ENCODE peak calls at places on chromosomes 11 and 22, in nine cellular contexts. A is GM13977, Z is BJ, K is heart right ventricle, O is choroid plexus epithelial cell, L is endothelial cell of umbilical vein, S is activated B cell treated with CpG ODN at 0.5 μM for 24 hours, Q is H1, R is type B pancreatic cell. X is an unnamed sample.

GRCh38 chr11:90701040-90701439 is 478.2 kb upstream of the CHORDC1 start:
- DNase-seq in S (no peak), Q (no peak), K (no peak), O (peak; percentile 41), L (no peak), A (peak; percentile 3), R (no peak), Z (no peak), X (no peak)

GRCh38 chr11:26909429-26910009 is 84.4 kb upstream of the FIBIN start:
- DNase-seq in A (no peak), L (no peak), Q (no peak), K (no peak), R (no peak), O (no peak), Z (no peak), S (no peak), X (no peak)

GRCh38 chr22:20200411-20200810 is 49.6 kb upstream of the CCDC188 start:
- DNase-seq in Z (no peak), L (no peak), S (no peak), R (no peak), A (no peak), O (no peak), K (no peak), Q (no peak), X (no peak)

GRCh38 chr11:46273511-46274205 is 3.8 kb upstream of the CREB3L1 start:
- DNase-seq in K (no peak), Z (no peak), R (no peak), Q (no peak), O (peak; percentile 83), S (no peak), L (no peak), A (no peak), X (no peak)

GRCh38 chr22:25165785-25166184 is 33.9 kb upstream of the CRYBB3 start:
- DNase-seq in A (no peak), Z (no peak), O (no peak), Q (no peak), L (no peak), R (no peak), S (no peak), K (no peak), X (no peak)

GRCh38 chr11:8641332-8641731 is 41.1 kb downstream of the TRIM66 start:
- DNase-seq in S (no peak), O (no peak), K (no peak), Z (no peak), L (no peak), Q (no peak), R (no peak), A (no peak), X (no peak)

GRCh38 chr22:23820748-23821211 is 18.0 kb downstream of the DERL3 start:
- DNase-seq in L (no peak), K (no peak), Q (no peak), A (no peak), S (no peak), O (no peak), Z (no peak), R (no peak), X (no peak)

GRCh38 chr11:110000858-110001257 is 92.3 kb upstream of the ZC3H12C start:
- DNase-seq in K (no peak), Q (no peak), O (peak; percentile 23), Z (no peak), R (no peak), L (no peak), S (no peak), A (no peak), X (no peak)

GRCh38 chr11:31987118-31988005 is 103.5 kb upstream of the RCN1 start:
- DNase-seq in Z (no peak), A (no peak), Q (peak; percentile 80), R (no peak), L (no peak), S (no peak), O (no peak), K (no peak), X (no peak)

GRCh38 chr11:134557571-134558257 is 145.7 kb upstream of the B3GAT1 start:
- DNase-seq in K (no peak), L (no peak), A (no peak), S (no peak), O (no peak), R (peak; percentile 39), Z (no peak), Q (peak; percentile 32), X (no peak)

GRCh38 chr11:10908215-10908990 is 50.5 kb upstream of the ZBED5 start:
- DNase-seq in A (no peak), Q (no peak), S (no peak), K (no peak), Z (peak; percentile 86), R (no peak), L (no peak), O (peak; percentile 90), X (peak; percentile 55)

GRCh38 chr11:96827164-96827563 is 437.4 kb downstream of the JRKL start:
- DNase-seq in S (no peak), K (no peak), L (no peak), O (peak; percentile 11), R (no peak), Q (no peak), Z (no peak), A (no peak), X (no peak)

GRCh38 chr11:86519064-86519911 is 144.6 kb downstream of the CCDC81 start:
- DNase-seq in Z (peak; percentile 57), R (no peak), S (no peak), A (no peak), L (peak; percentile 91), Q (no peak), O (peak; percentile 92), K (no peak), X (no peak)

GRCh38 chr22:23402275-23403151 is 177.6 kb downstream of the IGLL1 start:
- DNase-seq in A (peak; percentile 87), R (peak; percentile 87), S (peak; percentile 55), O (peak; percentile 57), Q (peak; percentile 82), Z (no peak), K (peak; percentile 44), L (peak; percentile 39), X (peak; percentile 79)

DNA sequence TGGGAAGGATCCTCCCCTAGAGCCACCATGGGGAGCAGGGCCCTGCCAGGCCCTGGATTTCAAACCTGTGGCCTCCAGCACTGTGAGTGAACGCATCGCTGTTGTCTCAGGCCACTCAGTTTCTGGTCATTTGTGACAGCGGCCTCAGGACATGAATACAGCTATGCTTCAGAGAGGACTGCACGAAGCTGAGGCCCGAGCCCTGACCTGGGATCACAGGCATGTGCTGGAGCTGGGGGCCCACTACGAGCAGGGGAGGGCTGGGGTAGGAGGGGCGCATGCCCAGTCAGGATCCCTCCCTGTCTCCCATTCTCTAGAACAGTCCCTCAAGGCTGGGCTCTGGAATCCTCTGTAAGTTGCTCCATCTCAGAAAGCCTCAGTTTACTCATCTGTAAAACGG is 242.1 kb downstream of the CTTN start:
- DNase-seq in O (no peak), R (no peak), Z (no peak), Q (no peak), S (no peak), A (no peak), L (no peak), K (no peak), X (no peak)
- TF ChIP-seq CTCF in O (no peak), R (no peak), Z (no peak), Q (no peak), S (no peak), A (no peak), L (no peak), K (no peak), X (no peak)

GRCh38 chr22:43390166-43390565 is 21.6 kb upstream of the MPPED1 start:
- DNase-seq in K (no peak), S (no peak), L (no peak), A (no peak), Q (no peak), R (no peak), Z (no peak), O (no peak), X (no peak)

GRCh38 chr22:43389227-43389836 is 22.5 kb upstream of the MPPED1 start:
- DNase-seq in Z (no peak), S (no peak), A (no peak), R (no peak), O (no peak), Q (no peak), K (no peak), L (no peak), X (no peak)

GRCh38 chr22:43393132-43393844 is 18.5 kb upstream of the MPPED1 start:
- DNase-seq in R (no peak), K (no peak), L (no peak), Q (no peak), A (no peak), S (no peak), O (no peak), Z (no peak), X (no peak)

GRCh38 chr22:43392385-43392989 is 19.3 kb upstream of the MPPED1 start:
- DNase-seq in O (no peak), R (no peak), Q (no peak), K (no peak), S (no peak), Z (no peak), A (no peak), L (no peak), X (no peak)

GRCh38 chr22:43391306-43391705 is 20.5 kb upstream of the MPPED1 start:
- DNase-seq in Z (no peak), O (no peak), Q (no peak), R (no peak), S (no peak), A (no peak), K (no peak), L (no peak), X (no peak)
- TF ChIP-seq CTCF in Z (no peak), O (no peak), Q (no peak), R (no peak), S (no peak), A (no peak), K (no peak), L (no peak), X (no peak)

GRCh38 chr11:65782816-65783228 is 2.0 kb upstream of the AP5B1 start:
- DNase-seq in K (no peak), L (no peak), Q (no peak), Z (no peak), S (no peak), R (no peak), O (no peak), A (no peak), X (no peak)

GRCh38 chr11:65780770-65781151 is at the start of gene AP5B1:
- DNase-seq in Z (no peak), A (peak; percentile 95), O (peak; percentile 38), Q (peak; percentile 65), R (no peak), K (peak; percentile 74), S (peak; percentile 79), L (peak; percentile 41), X (peak; percentile 67)

GRCh38 chr11:65779919-65780769 is 632 bp downstream of the AP5B1 start:
- DNase-seq in Z (no peak), O (peak; percentile 83), S (peak; percentile 78), K (peak; percentile 82), L (peak; percentile 85), A (peak; percentile 95), Q (peak; percentile 97), R (peak; percentile 90), X (peak; percentile 81)

GRCh38 chr11:65781962-65782815 is 1.4 kb upstream of the AP5B1 start:
- DNase-seq in S (no peak), L (no peak), Q (no peak), O (no peak), Z (no peak), A (no peak), R (no peak), K (no peak), X (no peak)

GRCh38 chr11:65781152-65781961 is 581 bp upstream of the AP5B1 start:
- DNase-seq in K (no peak), A (peak; percentile 17), R (no peak), Q (peak; percentile 82), O (no peak), S (no peak), L (peak; percentile 35), Z (no peak), X (no peak)
- TF ChIP-seq CTCF in K (peak; percentile 5), A (peak; percentile 58), R (peak; percentile 59), Q (peak; percentile 36), O (no peak), S (no peak), L (peak; percentile 35), Z (no peak), X (peak; percentile 39)

GRCh38 chr22:28711820-28712777 is 29.5 kb downstream of the CHEK2 start:
- DNase-seq in O (peak; percentile 96), Q (no peak), R (no peak), Z (peak; percentile 92), K (no peak), A (no peak), L (peak; percentile 55), S (no peak), X (no peak)
- TF ChIP-seq CTCF in O (peak; percentile 42), Q (no peak), R (peak; percentile 39), Z (peak; percentile 43), K (no peak), A (no peak), L (no peak), S (no peak), X (no peak)